ENCODE peak calls at places on chromosomes 3 and 15, in ten cellular contexts. I, H, X, C, W, F, N, E, Z and L are unnamed samples.

GRCh38 chr15:99134317-99134821 is 29.5 kb downstream of the SYNM start:
- DNase-seq in I (no peak), H (no peak), X (no peak), C (no peak), W (no peak), F (no peak), N (no peak), E (no peak), Z (no peak), L (no peak)

GRCh38 chr3:186974824-186975281 is 44.5 kb downstream of the ST6GAL1 start:
- DNase-seq in I (no peak), H (no peak), X (no peak), C (no peak), W (no peak), F (no peak), N (no peak), E (no peak), Z (no peak), L (no peak)

GRCh38 chr15:57165992-57166391 is 210.3 kb upstream of the CGNL1 start:
- DNase-seq in I (peak; percentile 17), H (no peak), X (no peak), C (no peak), W (no peak), F (no peak), N (no peak), E (no peak), Z (no peak), L (no peak)

GRCh38 chr3:184711366-184712247 is at the start of gene MAGEF1:
- DNase-seq in I (peak; percentile 93), H (peak; percentile 56), X (peak; percentile 83), C (peak; percentile 65), W (peak; percentile 86), F (peak; percentile 85), N (peak; percentile 92), E (peak; percentile 87), Z (peak; percentile 81), L (peak; percentile 95)

GRCh38 chr3:101643861-101644613 is 32.9 kb downstream of the ZBTB11 start:
- DNase-seq in I (peak; percentile 27), H (no peak), X (no peak), C (peak; percentile 44), W (no peak), F (no peak), N (no peak), E (no peak), Z (peak; percentile 53), L (no peak)

GRCh38 chr3:118587037-118587741 is 447.5 kb downstream of the IGSF11 start:
- DNase-seq in I (no peak), H (no peak), X (no peak), C (no peak), W (peak; percentile 7), F (no peak), N (no peak), E (no peak), Z (no peak), L (no peak)

GRCh38 chr3:60146121-60146520 is 1096.3 kb upstream of the CFAP20DC start:
- DNase-seq in I (no peak), H (no peak), X (no peak), C (no peak), W (no peak), F (peak; percentile 12), N (no peak), E (no peak), Z (no peak), L (no peak)

GRCh38 chr15:29266052-29266572 is 3.5 kb downstream of the NSMCE3 start:
- DNase-seq in I (no peak), H (no peak), X (no peak), C (no peak), W (no peak), F (no peak), N (no peak), E (no peak), Z (no peak), L (no peak)

GRCh38 chr3:134317106-134317947 is 56.9 kb downstream of the AMOTL2 start:
- DNase-seq in I (no peak), H (no peak), X (no peak), C (no peak), W (no peak), F (no peak), N (no peak), E (no peak), Z (peak; percentile 93), L (no peak)

GRCh38 chr15:92416557-92416956 is 22.9 kb downstream of the ST8SIA2 start:
- DNase-seq in I (no peak), H (no peak), X (no peak), C (no peak), W (no peak), F (no peak), N (no peak), E (no peak), Z (no peak), L (no peak)

DNA sequence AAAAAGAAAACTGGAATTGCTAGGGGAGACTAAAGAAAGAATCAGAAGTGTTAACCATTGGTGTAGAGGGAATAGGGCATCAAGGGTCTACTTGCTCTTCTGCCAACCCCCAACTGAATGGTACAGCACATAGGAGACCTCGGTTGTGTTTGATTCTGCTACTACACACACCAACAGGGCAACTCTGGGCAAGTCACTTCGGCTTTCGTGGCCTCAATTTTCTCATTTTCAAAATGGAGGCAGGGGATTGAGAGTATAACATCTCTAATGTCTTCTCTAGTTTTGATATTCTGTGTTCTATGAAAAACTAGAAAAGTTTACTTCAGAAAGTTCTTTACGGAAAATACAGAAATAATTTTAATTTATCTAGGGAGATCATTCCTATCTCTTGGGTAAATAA is 120.3 kb upstream of the PHLDB2 start:
- DNase-seq in I (no peak), H (no peak), X (no peak), C (no peak), W (no peak), F (no peak), N (no peak), E (no peak), Z (no peak), L (no peak)
- H3K4me1 ChIP-seq in I (no peaks in the 10 kb centered on the region), H (peaks cover 57% of the 10 kb centered on the region), X (no peaks in the 10 kb centered on the region), C (no peaks in the 10 kb centered on the region), W (peaks cover 57% of the 10 kb centered on the region), F (no peaks in the 10 kb centered on the region), N (no peaks in the 10 kb centered on the region), E (peaks cover 79% of the 10 kb centered on the region), Z (peaks cover 71% of the 10 kb centered on the region), L (peaks cover 7% of the 10 kb centered on the region)

GRCh38 chr3:99711361-99711760 is 73.0 kb downstream of the COL8A1 start:
- DNase-seq in I (no peak), H (no peak), X (no peak), C (no peak), W (no peak), F (no peak), N (no peak), E (no peak), Z (no peak), L (no peak)

GRCh38 chr3:99708207-99708745 is 69.9 kb downstream of the COL8A1 start:
- DNase-seq in I (no peak), H (no peak), X (no peak), C (no peak), W (no peak), F (no peak), N (no peak), E (no peak), Z (no peak), L (no peak)

GRCh38 chr3:99712291-99712954 is 74.0 kb downstream of the COL8A1 start:
- DNase-seq in I (no peak), H (no peak), X (no peak), C (no peak), W (no peak), F (no peak), N (no peak), E (no peak), Z (no peak), L (no peak)

GRCh38 chr3:99709686-99710085 is 71.3 kb downstream of the COL8A1 start:
- DNase-seq in I (no peak), H (no peak), X (no peak), C (no peak), W (no peak), F (no peak), N (no peak), E (no peak), Z (no peak), L (no peak)

DNA sequence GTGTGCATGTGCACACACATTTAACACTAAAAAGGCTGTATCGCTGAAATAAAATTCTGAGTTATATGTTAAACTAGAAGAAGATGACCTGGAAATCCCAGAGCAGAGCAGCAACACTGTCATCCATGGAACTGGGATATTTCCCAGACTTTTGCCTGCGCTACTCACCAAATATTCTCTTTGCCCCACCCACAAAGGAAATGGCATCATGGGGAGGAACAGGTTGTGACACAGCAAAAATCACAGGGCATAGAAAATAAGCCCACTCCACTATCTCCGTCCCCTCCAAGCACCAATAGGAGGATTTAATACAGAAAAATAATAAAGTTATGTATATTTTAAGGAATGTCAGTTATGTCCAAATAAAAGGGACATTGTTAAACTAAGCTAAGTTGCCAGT is 71.7 kb downstream of the COL8A1 start:
- DNase-seq in I (no peak), H (no peak), X (no peak), C (no peak), W (no peak), F (no peak), N (no peak), E (no peak), Z (no peak), L (no peak)
- H3K4me1 ChIP-seq in I (no peaks in the 10 kb centered on the region), H (peaks cover 68% of the 10 kb centered on the region), X (no peaks in the 10 kb centered on the region), C (no peaks in the 10 kb centered on the region), W (peaks cover 3% of the 10 kb centered on the region), F (no peaks in the 10 kb centered on the region), N (no peaks in the 10 kb centered on the region), E (no peaks in the 10 kb centered on the region), Z (no peaks in the 10 kb centered on the region), L (peaks cover 5% of the 10 kb centered on the region)

GRCh38 chr3:39188271-39189149 is 3.9 kb downstream of the XIRP1 start:
- DNase-seq in I (no peak), H (no peak), X (no peak), C (no peak), W (peak; percentile 6), F (no peak), N (no peak), E (no peak), Z (no peak), L (no peak)
- H3K4me1 ChIP-seq in I (no peaks in the 10 kb centered on the region), H (no peaks in the 10 kb centered on the region), X (peaks cover 15% of the 10 kb centered on the region), C (no peaks in the 10 kb centered on the region), W (peaks cover 22% of the 10 kb centered on the region), F (peaks cover 10% of the 10 kb centered on the region), N (no peaks in the 10 kb centered on the region), E (peaks cover 7% of the 10 kb centered on the region), Z (no peaks in the 10 kb centered on the region), L (no peaks in the 10 kb centered on the region)

GRCh38 chr3:71442648-71443047 is 140.9 kb downstream of the FOXP1 start:
- DNase-seq in I (no peak), H (no peak), X (peak; percentile 77), C (no peak), W (no peak), F (no peak), N (no peak), E (no peak), Z (no peak), L (no peak)

GRCh38 chr3:71444861-71445259 is 138.7 kb downstream of the FOXP1 start:
- DNase-seq in I (no peak), H (no peak), X (no peak), C (no peak), W (no peak), F (no peak), N (no peak), E (no peak), Z (no peak), L (no peak)

GRCh38 chr3:71446260-71446659 is 137.3 kb downstream of the FOXP1 start:
- DNase-seq in I (no peak), H (no peak), X (no peak), C (no peak), W (no peak), F (no peak), N (no peak), E (no peak), Z (no peak), L (no peak)

GRCh38 chr3:71443332-71443731 is 140.2 kb downstream of the FOXP1 start:
- DNase-seq in I (no peak), H (no peak), X (no peak), C (no peak), W (no peak), F (no peak), N (no peak), E (no peak), Z (no peak), L (no peak)

GRCh38 chr3:71444028-71444860 is 139.3 kb downstream of the FOXP1 start:
- DNase-seq in I (peak; percentile 17), H (no peak), X (peak; percentile 94), C (peak; percentile 64), W (peak; percentile 47), F (no peak), N (peak; percentile 77), E (no peak), Z (no peak), L (no peak)
- H3K4me1 ChIP-seq in I (peaks cover 8% of the 10 kb centered on the region), H (peaks cover 47% of the 10 kb centered on the region), X (peaks cover 98% of the 10 kb centered on the region), C (no peaks in the 10 kb centered on the region), W (peaks cover 90% of the 10 kb centered on the region), F (peaks cover 11% of the 10 kb centered on the region), N (peaks cover 63% of the 10 kb centered on the region), E (peaks cover 2% of the 10 kb centered on the region), Z (no peaks in the 10 kb centered on the region), L (no peaks in the 10 kb centered on the region)